ENCODE peak calls at places on chromosomes 1 and 21, in six cellular contexts. A, Q, R, L, I and P are unnamed samples.

GRCh38 chr1:197360068-197360467 is 92.0 kb downstream of the CRB1 start:
- DNase-seq in A (no peak), Q (no peak), R (no peak), L (peak; percentile 67), I (no peak), P (no peak)

GRCh38 chr21:37522641-37523295 is 156.2 kb downstream of the DYRK1A start:
- DNase-seq in A (no peak), Q (no peak), R (no peak), L (no peak), I (no peak), P (no peak)

GRCh38 chr1:172405912-172406311 is 14.6 kb upstream of the C1orf105 start:
- DNase-seq in A (no peak), Q (no peak), R (no peak), L (no peak), I (no peak), P (no peak)

GRCh38 chr1:43556772-43557171 is 26.1 kb downstream of the PTPRF start:
- DNase-seq in A (no peak), Q (no peak), R (no peak), L (no peak), I (no peak), P (no peak)

GRCh38 chr21:45515241-45516061 is 26.8 kb downstream of the SLC19A1 start:
- DNase-seq in A (no peak), Q (no peak), R (no peak), L (no peak), I (no peak), P (no peak)

GRCh38 chr1:100074604-100075395 is 57.9 kb downstream of the SASS6 start:
- DNase-seq in A (no peak), Q (no peak), R (no peak), L (no peak), I (no peak), P (peak; percentile 77)

GRCh38 chr1:239386453-239387303 is at the start of gene CHRM3:
- DNase-seq in A (peak; percentile 91), Q (no peak), R (peak; percentile 74), L (no peak), I (no peak), P (no peak)

GRCh38 chr1:167374014-167374413 is 144.3 kb downstream of the CD247 start:
- DNase-seq in A (no peak), Q (no peak), R (peak; percentile 38), L (no peak), I (no peak), P (no peak)

GRCh38 chr1:223738465-223739365 is 26.4 kb downstream of the CAPN2 start:
- DNase-seq in A (no peak), Q (no peak), R (no peak), L (no peak), I (no peak), P (no peak)

GRCh38 chr1:1202831-1203560 is 3.4 kb downstream of the TNFRSF18 start:
- DNase-seq in A (no peak), Q (no peak), R (no peak), L (no peak), I (no peak), P (no peak)

GRCh38 chr1:3053366-3053980 is 15.5 kb upstream of the PRDM16 start:
- DNase-seq in A (no peak), Q (no peak), R (no peak), L (no peak), I (no peak), P (no peak)

GRCh38 chr21:33241846-33242245 is 12.1 kb downstream of the IFNAR2 start:
- DNase-seq in A (peak; percentile 10), Q (no peak), R (no peak), L (no peak), I (no peak), P (peak; percentile 46)

GRCh38 chr1:30295674-30296073 is 427.7 kb downstream of the MATN1 start:
- DNase-seq in A (no peak), Q (no peak), R (no peak), L (no peak), I (no peak), P (no peak)

GRCh38 chr1:116154536-116154935 is 43.3 kb downstream of the MAB21L3 start:
- DNase-seq in A (no peak), Q (no peak), R (no peak), L (no peak), I (no peak), P (no peak)

GRCh38 chr1:207069858-207070506 is 16.9 kb downstream of the PFKFB2 start:
- DNase-seq in A (no peak), Q (no peak), R (no peak), L (no peak), I (no peak), P (no peak)

GRCh38 chr1:119141020-119141424 is 569 bp upstream of the WARS2 start:
- DNase-seq in A (peak; percentile 8), Q (no peak), R (peak; percentile 54), L (peak; percentile 35), I (peak; percentile 5), P (peak; percentile 65)

GRCh38 chr1:84271452-84272273 is 29.8 kb upstream of the SAMD13 start:
- DNase-seq in A (peak; percentile 63), Q (no peak), R (no peak), L (peak; percentile 72), I (no peak), P (no peak)

GRCh38 chr1:101460709-101461108 is 223.9 kb downstream of the S1PR1 start:
- DNase-seq in A (peak; percentile 42), Q (no peak), R (no peak), L (peak; percentile 5), I (no peak), P (peak; percentile 27)

GRCh38 chr1:211493865-211494653 is 2.1 kb upstream of the RD3 start:
- DNase-seq in A (no peak), Q (no peak), R (no peak), L (no peak), I (no peak), P (no peak)

GRCh38 chr1:160189649-160190625 is at the start of gene CASQ1:
- DNase-seq in A (no peak), Q (no peak), R (no peak), L (no peak), I (no peak), P (no peak)

GRCh38 chr1:63124666-63125191 is 197.6 kb upstream of the FOXD3 start:
- DNase-seq in A (no peak), Q (no peak), R (no peak), L (peak; percentile 93), I (no peak), P (peak; percentile 28)

GRCh38 chr1:159798893-159799292 is 3.3 kb upstream of the FCRL6 start:
- DNase-seq in A (peak; percentile 87), Q (peak; percentile 66), R (peak; percentile 66), L (peak; percentile 92), I (peak; percentile 37), P (peak; percentile 90)